ENCODE peak calls at places on chromosomes 3 and 15, in seven cellular contexts. D is transverse colon, A is prostate gland, X is ovary, S is fibroblast of lung, N is heart right ventricle, I is SK-N-SH. W is an unnamed sample. For H3K4me1 and H3K27me3, the result is how much of the 10 kb centered on the place peaks cover.

GRCh38 chr15:37016287-37016686 is 84.1 kb downstream of the MEIS2 start:
- DNase-seq in D (peak), A (peak), X (peak), S (peak), N (no peak), I (no peak), W (no peak)

GRCh38 chr3:47394140-47394855 is 13.5 kb downstream of the PTPN23 start:
- DNase-seq in D (no peak), A (no peak), X (no peak), S (peak), N (no peak), I (peak), W (no peak)

GRCh38 chr15:96331141-96331941 is 841 bp downstream of the NR2F2 start:
- DNase-seq in D (no peak), A (no peak), X (peak), S (peak), N (no peak), I (peak), W (peak)

GRCh38 chr15:66838671-66839239 is 136.7 kb downstream of the SMAD6 start:
- DNase-seq in D (no peak), A (no peak), X (no peak), S (peak), N (no peak), I (peak), W (no peak)

GRCh38 chr3:31275038-31275562 is 257.6 kb upstream of the STT3B start:
- DNase-seq in D (no peak), A (no peak), X (peak), S (peak), N (no peak), I (no peak), W (no peak)

GRCh38 chr15:60062826-60063225 is 58.7 kb downstream of the FOXB1 start:
- DNase-seq in D (no peak), A (no peak), X (no peak), S (peak), N (no peak), I (no peak), W (no peak)

GRCh38 chr3:195154793-195155535 is 116.0 kb downstream of the XXYLT1 start:
- DNase-seq in D (peak), A (peak), X (peak), S (peak), N (peak), I (peak), W (peak)

GRCh38 chr3:64178419-64178818 is 46.8 kb downstream of the PRICKLE2 start:
- DNase-seq in D (no peak), A (no peak), X (no peak), S (no peak), N (no peak), I (no peak), W (no peak)

GRCh38 chr15:80462836-80463512 is 58.8 kb downstream of the ARNT2 start:
- DNase-seq in D (no peak), A (no peak), X (no peak), S (peak), N (no peak), I (no peak), W (no peak)

GRCh38 chr3:13538520-13539284 is 10.2 kb upstream of the FBLN2 start:
- DNase-seq in D (no peak), A (no peak), X (no peak), S (no peak), N (no peak), I (no peak), W (no peak)

GRCh38 chr3:112802338-112802737 is 44.3 kb downstream of the CD200R1L start:
- DNase-seq in D (no peak), A (no peak), X (no peak), S (no peak), N (no peak), I (no peak), W (no peak)

GRCh38 chr15:99509686-99510461 is 55.9 kb upstream of the MEF2A start:
- DNase-seq in D (no peak), A (no peak), X (no peak), S (no peak), N (no peak), I (no peak), W (no peak)

GRCh38 chr3:129345971-129346370 is 67.3 kb downstream of the HMCES start:
- DNase-seq in D (no peak), A (no peak), X (no peak), S (peak), N (no peak), I (no peak), W (no peak)

GRCh38 chr3:47323431-47324277 is 40.9 kb downstream of the KLHL18 start:
- DNase-seq in D (no peak), A (no peak), X (no peak), S (peak), N (no peak), I (no peak), W (no peak)

GRCh38 chr3:120024103-120024502 is 70.1 kb downstream of the GSK3B start:
- DNase-seq in D (no peak), A (no peak), X (no peak), S (no peak), N (no peak), I (no peak), W (no peak)

GRCh38 chr3:11705049-11705448 is 61.3 kb upstream of the VGLL4 start:
- DNase-seq in D (no peak), A (no peak), X (no peak), S (peak), N (peak), I (no peak), W (no peak)

GRCh38 chr3:126541628-126542339 is 16.9 kb downstream of the C3orf22 start:
- DNase-seq in D (peak), A (no peak), X (peak), S (no peak), N (no peak), I (no peak), W (peak)

GRCh38 chr15:47876986-47877385 is 159.7 kb downstream of the SEMA6D start:
- DNase-seq in D (no peak), A (no peak), X (no peak), S (no peak), N (no peak), I (no peak), W (no peak)

GRCh38 chr3:128621931-128622330 is 28.7 kb downstream of the RPN1 start:
- DNase-seq in D (no peak), A (no peak), X (no peak), S (no peak), N (no peak), I (no peak), W (no peak)

GRCh38 chr3:101381809-101382208 is 61.4 kb upstream of the IMPG2 start:
- DNase-seq in D (no peak), A (no peak), X (no peak), S (peak), N (no peak), I (peak), W (no peak)

GRCh38 chr3:49568965-49569364 is 14.7 kb downstream of the BSN start:
- DNase-seq in D (no peak), A (no peak), X (no peak), S (no peak), N (no peak), I (no peak), W (no peak)

GRCh38 chr3:15768421-15769255 is 29.1 kb downstream of the ANKRD28 start:
- DNase-seq in D (no peak), A (no peak), X (peak), S (peak), N (no peak), I (no peak), W (no peak)

GRCh38 chr3:14555835-14556234 is 15.7 kb upstream of the GRIP2 start:
- DNase-seq in D (peak), A (no peak), X (no peak), S (no peak), N (peak), I (no peak), W (peak)

GRCh38 chr3:4976109-4976508 is 3.1 kb upstream of the BHLHE40 start:
- DNase-seq in D (peak), A (no peak), X (peak), S (peak), N (peak), I (peak), W (peak)

GRCh38 chr15:43511012-43511885 is 6.2 kb upstream of the MAP1A start:
- DNase-seq in D (no peak), A (no peak), X (no peak), S (no peak), N (no peak), I (peak), W (peak)

GRCh38 chr15:40289140-40289775 is 6.4 kb upstream of the ANKRD63 start:
- DNase-seq in D (peak), A (peak), X (no peak), S (no peak), N (no peak), I (no peak), W (peak)

GRCh38 chr15:98063871-98064270 is 103.4 kb downstream of the ARRDC4 start:
- DNase-seq in D (no peak), A (no peak), X (no peak), S (no peak), N (no peak), I (no peak), W (no peak)

GRCh38 chr15:55834331-55834730 is 91.4 kb upstream of the PRTG start:
- DNase-seq in D (no peak), A (no peak), X (no peak), S (peak), N (no peak), I (no peak), W (no peak)

GRCh38 chr3:33645060-33645841 is 72.8 kb downstream of the CLASP2 start:
- DNase-seq in D (no peak), A (no peak), X (no peak), S (peak), N (no peak), I (peak), W (no peak)

GRCh38 chr3:62128028-62128427 is 245.3 kb downstream of the FEZF2 start:
- DNase-seq in D (no peak), A (no peak), X (no peak), S (no peak), N (no peak), I (no peak), W (no peak)

GRCh38 chr15:70038730-70039392 is 58.9 kb downstream of the TLE3 start:
- DNase-seq in D (no peak), A (no peak), X (no peak), S (no peak), N (no peak), I (no peak), W (no peak)

GRCh38 chr15:39631357-39631756 is 50.5 kb downstream of the THBS1 start:
- DNase-seq in D (no peak), A (no peak), X (no peak), S (peak), N (no peak), I (no peak), W (no peak)

GRCh38 chr3:132232231-132232792 is 84.9 kb upstream of the ACP3 start:
- DNase-seq in D (no peak), A (no peak), X (no peak), S (peak), N (no peak), I (no peak), W (no peak)

GRCh38 chr3:38438421-38438820 is 15.3 kb upstream of the ACVR2B start:
- DNase-seq in D (peak), A (no peak), X (no peak), S (peak), N (no peak), I (no peak), W (no peak)

GRCh38 chr3:101852983-101853382 is 3.7 kb downstream of the NFKBIZ start:
- DNase-seq in D (no peak), A (no peak), X (no peak), S (no peak), N (no peak), I (no peak), W (no peak)

GRCh38 chr3:113927556-113927955 is 20.3 kb upstream of the ZDHHC23 start:
- DNase-seq in D (no peak), A (no peak), X (no peak), S (no peak), N (no peak), I (no peak), W (no peak)

DNA sequence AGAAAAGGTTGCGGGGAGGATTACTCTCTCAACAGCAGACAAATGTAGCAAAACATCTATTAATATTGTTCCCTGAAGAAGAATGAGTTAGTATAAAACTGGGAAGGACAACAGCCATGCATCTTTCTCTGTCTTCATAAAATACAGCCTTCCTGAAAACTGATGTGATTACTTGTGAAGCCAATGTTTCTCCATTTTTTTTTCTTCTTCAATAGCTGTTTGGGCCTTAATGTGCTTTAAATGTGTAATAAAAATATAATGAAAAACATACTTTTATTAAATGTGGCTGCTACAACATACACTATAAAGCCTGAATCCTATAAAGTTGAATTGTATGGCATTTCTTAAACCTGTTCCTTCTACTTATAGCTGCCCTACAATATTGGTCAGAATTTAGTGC is 146.3 kb upstream of the LMCD1 start:
- DNase-seq in D (no peak), A (no peak), X (no peak), S (no peak), N (no peak), I (no peak), W (no peak)
- H3K4me1 ChIP-seq in D (under half), A (under half), X (under half), S (under half), N (under half), I (under half), W (under half)

DNA sequence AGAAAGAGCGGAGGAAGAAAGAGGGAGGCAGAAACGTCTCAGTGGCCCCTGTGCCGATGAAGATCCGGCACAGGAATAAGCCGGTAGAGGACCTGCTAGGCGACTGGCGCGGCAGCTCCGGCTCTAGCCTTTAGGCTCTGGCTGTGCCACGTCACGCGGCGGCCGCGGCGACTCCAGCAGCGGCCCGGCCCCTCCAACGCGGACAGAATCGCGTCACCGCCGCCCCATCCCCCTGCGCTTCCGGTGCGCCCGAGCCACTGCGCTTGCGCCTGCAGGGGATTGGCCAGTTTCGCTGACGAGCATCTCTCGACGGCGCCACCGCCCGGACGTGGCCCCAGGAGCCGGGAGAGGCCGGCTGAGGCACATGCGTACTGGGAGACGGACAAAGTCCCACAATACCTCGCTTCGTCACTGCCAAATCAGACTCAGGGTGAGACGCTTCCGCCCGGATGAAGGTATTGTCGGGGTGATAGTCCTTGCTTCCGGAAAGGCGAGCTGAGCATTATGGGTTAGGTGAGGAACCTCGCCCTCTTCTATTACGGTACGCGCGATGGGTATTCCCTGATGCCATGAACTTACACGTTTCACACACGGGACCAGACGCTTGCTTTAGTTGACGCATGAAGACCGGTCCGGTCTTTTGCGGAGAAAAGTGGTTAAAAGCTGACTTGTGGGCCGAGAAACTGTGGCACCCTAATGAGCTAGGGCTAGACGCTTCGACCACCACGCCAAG is at the start of gene ARF4:
- DNase-seq in D (peak), A (peak), X (peak), S (peak), N (peak), I (peak), W (peak)
- TF ChIP-seq CTCF in D (peak), A (peak), X (no peak), S (peak), N (peak), I (no peak), W (no peak)

DNA sequence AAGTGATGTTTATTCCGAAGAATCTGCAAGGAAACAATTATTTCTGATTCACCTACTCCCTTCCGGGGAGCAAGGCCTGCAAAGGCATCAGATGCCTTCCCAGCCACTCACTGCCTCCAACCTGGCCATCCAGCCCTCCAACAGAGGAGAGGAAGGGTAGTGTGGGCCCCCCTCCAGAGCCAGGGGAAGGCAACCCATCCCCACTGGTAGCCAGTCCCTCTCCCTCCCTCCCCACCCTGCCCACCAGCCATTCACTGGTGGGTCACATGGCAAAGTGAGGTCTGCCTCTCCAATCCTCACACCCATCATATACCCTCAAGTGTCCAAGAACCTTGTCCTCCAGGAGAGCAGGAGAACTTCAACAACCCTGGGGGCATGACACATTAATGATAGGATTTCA is 2.4 kb upstream of the VIPR1 start:
- DNase-seq in D (no peak), A (no peak), X (no peak), S (no peak), N (no peak), I (no peak), W (peak)
- H3K27me3 ChIP-seq in D (under half), A (under half), X (under half), S (under half), N (under half), I (under half), W (under half)

DNA sequence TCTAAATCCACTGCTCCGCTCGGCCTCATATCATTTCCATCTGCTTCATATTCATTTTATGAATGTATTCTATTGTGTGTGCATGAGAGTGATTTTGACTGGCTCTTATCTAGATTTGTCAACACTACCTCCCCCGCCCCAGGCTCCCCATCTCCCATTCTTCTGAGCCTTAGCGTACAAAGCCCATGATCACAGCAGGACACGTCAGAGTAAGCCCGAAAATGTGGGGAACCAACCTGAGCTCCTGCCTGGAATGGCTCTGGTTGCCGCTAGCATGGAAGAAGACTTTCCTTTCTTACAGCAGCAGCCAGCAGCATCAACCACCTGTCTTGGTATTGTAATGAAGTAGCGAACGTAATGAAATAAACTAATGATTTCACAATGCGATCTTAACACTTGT is 61.4 kb downstream of the GABRB3 start:
- DNase-seq in D (no peak), A (no peak), X (no peak), S (no peak), N (no peak), I (no peak), W (no peak)
- H3K4me1 ChIP-seq in D (under half), A (under half), X (under half), S (under half), N (under half), I (under half), W (under half)

GRCh38 chr3:168094877-168095610 is 680 bp downstream of the GOLIM4 start:
- DNase-seq in D (peak), A (peak), X (peak), S (peak), N (peak), I (peak), W (peak)
- TF ChIP-seq CTCF in D (peak), A (no peak), X (peak), S (peak), N (peak), I (peak), W (no peak)

DNA sequence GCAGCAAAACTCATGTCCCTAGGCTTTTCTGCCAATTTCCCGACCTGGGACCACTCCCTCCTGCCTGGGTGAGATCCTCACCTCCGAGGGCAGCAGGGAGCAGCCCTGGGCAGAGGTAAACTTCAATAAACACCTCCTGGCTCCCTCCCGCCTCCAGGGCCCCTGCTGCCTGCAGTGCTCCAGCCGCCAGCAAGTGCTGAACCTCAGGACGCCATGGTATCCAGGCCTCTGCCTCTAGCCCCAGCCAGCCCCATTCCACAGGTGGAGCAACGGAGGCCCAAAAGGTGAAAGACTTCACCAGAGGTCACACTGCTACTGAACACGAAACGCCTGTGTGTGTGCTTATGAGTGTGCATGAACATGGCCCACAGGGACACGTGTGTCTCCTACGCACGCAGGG is 59.9 kb upstream of the LINGO1 start:
- DNase-seq in D (no peak), A (no peak), X (no peak), S (no peak), N (no peak), I (no peak), W (no peak)
- H3K27me3 ChIP-seq in D (half or more), A (under half), X (under half), S (under half), N (half or more), I (half or more), W (under half)

W was measured in colonic mucosa.